ENCODE peak calls at places on chromosomes 6 and 20, in seven cellular contexts. R is right lobe of liver, V is Peyer's patch, Y is AG04450, I is mammary epithelial cell, P is adipocyte, A is neural progenitor cell. Q is an unnamed sample. For H3K9me3, the result is how much of the 10 kb centered on the place peaks cover.

GRCh38 chr6:24933266-24933665 is 2.5 kb downstream of the RIPOR2 start:
- DNase-seq in R (no peak), V (no peak), Y (no peak), I (no peak), P (no peak), A (no peak), Q (no peak)

GRCh38 chr20:36542019-36542488 is 735 bp downstream of the MYL9 start:
- DNase-seq in R (no peak), V (no peak), Y (no peak), I (no peak), P (peak), A (peak), Q (peak)

GRCh38 chr6:110776413-110776812 is 38.9 kb downstream of the CDK19 start:
- DNase-seq in R (no peak), V (no peak), Y (no peak), I (no peak), P (peak), A (no peak), Q (no peak)

GRCh38 chr6:48084201-48084600 is 26.8 kb downstream of the PTCHD4 start:
- DNase-seq in R (no peak), V (no peak), Y (no peak), I (no peak), P (peak), A (no peak), Q (peak)

GRCh38 chr6:1028744-1029143 is 283.2 kb upstream of the FOXQ1 start:
- DNase-seq in R (no peak), V (no peak), Y (no peak), I (no peak), P (no peak), A (no peak), Q (no peak)

GRCh38 chr6:170447561-170447930 is 105.6 kb downstream of the PSMB1 start:
- DNase-seq in R (no peak), V (no peak), Y (no peak), I (no peak), P (no peak), A (no peak), Q (no peak)

GRCh38 chr6:100719883-100720682 is 161.0 kb downstream of the ASCC3 start:
- DNase-seq in R (no peak), V (no peak), Y (no peak), I (peak), P (peak), A (no peak), Q (peak)

GRCh38 chr20:11912013-11912663 is 5.6 kb upstream of the BTBD3 start:
- DNase-seq in R (no peak), V (no peak), Y (no peak), I (no peak), P (no peak), A (peak), Q (no peak)

GRCh38 chr20:53161073-53161472 is 188.9 kb downstream of the TSHZ2 start:
- DNase-seq in R (no peak), V (no peak), Y (no peak), I (no peak), P (no peak), A (no peak), Q (no peak)

GRCh38 chr20:10672579-10673127 is 1.1 kb downstream of the JAG1 start:
- DNase-seq in R (peak), V (peak), Y (no peak), I (peak), P (peak), A (peak), Q (peak)

GRCh38 chr6:84424956-84425355 is 197.5 kb upstream of the CEP162 start:
- DNase-seq in R (no peak), V (no peak), Y (no peak), I (no peak), P (no peak), A (no peak), Q (no peak)

GRCh38 chr6:41655706-41656668 is 17.7 kb downstream of the MDFI start:
- DNase-seq in R (no peak), V (no peak), Y (peak), I (peak), P (peak), A (peak), Q (peak)

GRCh38 chr20:48096212-48096875 is 311.1 kb upstream of the SULF2 start:
- DNase-seq in R (no peak), V (no peak), Y (no peak), I (no peak), P (no peak), A (no peak), Q (no peak)

GRCh38 chr6:152112503-152113261 is 305.2 kb downstream of the ESR1 start:
- DNase-seq in R (peak), V (peak), Y (no peak), I (no peak), P (no peak), A (no peak), Q (no peak)

GRCh38 chr6:90194371-90194841 is 102.2 kb downstream of the BACH2 start:
- DNase-seq in R (no peak), V (no peak), Y (peak), I (peak), P (peak), A (no peak), Q (peak)

GRCh38 chr20:61588356-61589054 is 336.4 kb downstream of the CDH4 start:
- DNase-seq in R (no peak), V (no peak), Y (peak), I (no peak), P (no peak), A (no peak), Q (peak)

GRCh38 chr6:32962427-32962826 is 6.0 kb upstream of the BRD2 start:
- DNase-seq in R (no peak), V (no peak), Y (no peak), I (no peak), P (no peak), A (no peak), Q (peak)

GRCh38 chr6:26159417-26160273 is 72.4 kb downstream of the HFE start:
- DNase-seq in R (no peak), V (no peak), Y (no peak), I (peak), P (peak), A (no peak), Q (no peak)

GRCh38 chr6:119280586-119281163 is 68.9 kb downstream of the MAN1A1 start:
- DNase-seq in R (no peak), V (no peak), Y (no peak), I (no peak), P (peak), A (no peak), Q (no peak)

GRCh38 chr6:158926429-158926828 is 73.6 kb downstream of the RSPH3 start:
- DNase-seq in R (no peak), V (no peak), Y (peak), I (peak), P (peak), A (no peak), Q (peak)

GRCh38 chr6:117920493-117920845 is 13.4 kb downstream of the SLC35F1 start:
- DNase-seq in R (no peak), V (no peak), Y (no peak), I (no peak), P (no peak), A (no peak), Q (no peak)

GRCh38 chr20:21936720-21937380 is 231.4 kb downstream of the PAX1 start:
- DNase-seq in R (no peak), V (no peak), Y (no peak), I (no peak), P (no peak), A (peak), Q (no peak)

GRCh38 chr20:61626412-61626811 is 374.4 kb downstream of the CDH4 start:
- DNase-seq in R (no peak), V (no peak), Y (no peak), I (no peak), P (no peak), A (no peak), Q (no peak)

GRCh38 chr20:21809961-21810523 is 104.6 kb downstream of the PAX1 start:
- DNase-seq in R (no peak), V (no peak), Y (no peak), I (no peak), P (no peak), A (no peak), Q (no peak)

GRCh38 chr6:31179896-31180295 is 9.4 kb upstream of the POU5F1 start:
- DNase-seq in R (no peak), V (no peak), Y (no peak), I (no peak), P (no peak), A (no peak), Q (no peak)

GRCh38 chr6:11606287-11606686 is 68.7 kb downstream of the TMEM170B start:
- DNase-seq in R (no peak), V (no peak), Y (no peak), I (no peak), P (no peak), A (no peak), Q (no peak)

GRCh38 chr6:129683606-129684322 is 26.2 kb downstream of the ARHGAP18 start:
- DNase-seq in R (no peak), V (peak), Y (peak), I (peak), P (peak), A (no peak), Q (peak)

GRCh38 chr6:90406142-90406794 is 109.6 kb upstream of the BACH2 start:
- DNase-seq in R (no peak), V (no peak), Y (peak), I (peak), P (peak), A (no peak), Q (peak)

GRCh38 chr6:168385858-168386735 is 54.9 kb upstream of the SMOC2 start:
- DNase-seq in R (no peak), V (no peak), Y (no peak), I (no peak), P (no peak), A (no peak), Q (no peak)

GRCh38 chr6:5728726-5729434 is 277.8 kb downstream of the NRN1 start:
- DNase-seq in R (no peak), V (no peak), Y (no peak), I (peak), P (no peak), A (no peak), Q (peak)

GRCh38 chr20:62603907-62604785 is 38.2 kb upstream of the SLCO4A1 start:
- DNase-seq in R (no peak), V (no peak), Y (no peak), I (no peak), P (no peak), A (no peak), Q (no peak)

GRCh38 chr6:88538849-88539571 is 372.9 kb upstream of the CNR1 start:
- DNase-seq in R (no peak), V (no peak), Y (no peak), I (no peak), P (no peak), A (peak), Q (no peak)

GRCh38 chr6:166786704-166787293 is 159.7 kb upstream of the RPS6KA2 start:
- DNase-seq in R (no peak), V (no peak), Y (peak), I (peak), P (peak), A (peak), Q (peak)

GRCh38 chr6:150527100-150527499 is 72.6 kb upstream of the PLEKHG1 start:
- DNase-seq in R (no peak), V (no peak), Y (no peak), I (peak), P (no peak), A (no peak), Q (peak)

GRCh38 chr6:144478487-144478886 is 193.4 kb downstream of the UTRN start:
- DNase-seq in R (peak), V (no peak), Y (no peak), I (no peak), P (peak), A (no peak), Q (no peak)

GRCh38 chr6:136685540-136686108 is 106.7 kb downstream of the MAP3K5 start:
- DNase-seq in R (no peak), V (no peak), Y (no peak), I (peak), P (no peak), A (no peak), Q (peak)

GRCh38 chr20:51195419-51195901 is 172.6 kb upstream of the KCNG1 start:
- DNase-seq in R (no peak), V (no peak), Y (no peak), I (peak), P (no peak), A (no peak), Q (peak)

GRCh38 chr6:28769626-28770402 is 154.0 kb downstream of the TRIM27 start:
- DNase-seq in R (no peak), V (no peak), Y (no peak), I (peak), P (peak), A (peak), Q (peak)

GRCh38 chr6:28766426-28766825 is 157.4 kb downstream of the TRIM27 start:
- DNase-seq in R (no peak), V (no peak), Y (no peak), I (no peak), P (no peak), A (no peak), Q (no peak)

GRCh38 chr6:28767133-28767532 is 156.7 kb downstream of the TRIM27 start:
- DNase-seq in R (no peak), V (no peak), Y (no peak), I (no peak), P (no peak), A (no peak), Q (no peak)

GRCh38 chr6:28767691-28768090 is 156.1 kb downstream of the TRIM27 start:
- DNase-seq in R (no peak), V (no peak), Y (no peak), I (no peak), P (no peak), A (no peak), Q (no peak)

DNA sequence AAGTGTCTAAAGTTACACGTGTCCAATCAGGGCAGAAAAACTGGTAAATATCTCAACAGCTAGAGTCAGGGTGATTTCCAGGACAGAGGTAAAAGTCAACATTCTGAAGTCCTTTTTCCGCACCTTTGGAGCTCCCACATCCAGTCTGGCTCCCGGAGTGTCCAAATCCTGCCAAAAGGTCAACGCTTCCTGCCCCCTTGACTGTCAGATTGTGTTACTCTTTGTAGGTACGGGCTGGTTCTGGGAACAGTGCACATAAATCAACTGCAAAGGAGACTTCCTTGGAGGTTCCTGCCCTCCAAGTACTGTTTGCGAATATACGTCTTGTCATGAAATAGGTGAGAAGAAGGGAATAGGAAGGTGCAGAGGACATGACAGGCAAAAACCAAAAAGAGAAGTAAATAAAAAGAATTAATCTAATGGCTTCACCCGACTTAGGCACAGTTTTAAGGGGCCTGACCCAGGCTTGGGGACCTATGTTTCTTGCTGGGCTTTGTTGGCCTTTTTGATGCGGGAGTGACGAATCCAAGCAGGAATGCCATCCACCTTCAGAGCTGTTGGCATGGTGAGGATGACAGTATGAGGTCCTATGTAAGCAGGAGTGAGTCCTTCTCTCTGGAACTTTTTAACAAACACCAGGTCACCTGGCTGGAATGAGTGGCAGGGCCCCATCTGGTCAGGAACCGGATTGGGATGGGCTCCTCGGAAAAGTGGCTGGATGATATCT is 155.4 kb downstream of the TRIM27 start:
- DNase-seq in R (no peak), V (no peak), Y (no peak), I (no peak), P (no peak), A (no peak), Q (no peak)
- H3K9me3 ChIP-seq in R (under half), V (under half), Y (under half), I (under half), P (under half), A (under half), Q (under half)

GRCh38 chr6:27286141-27286540 is 25.9 kb downstream of the POM121L2 start:
- DNase-seq in R (no peak), V (no peak), Y (no peak), I (no peak), P (no peak), A (no peak), Q (no peak)
- H3K9me3 ChIP-seq in R (under half), V (under half), Y (under half), I (under half), P (under half), A (under half), Q (under half)

GRCh38 chr20:63966172-63966943 is 3.4 kb downstream of the ZNF512B start:
- DNase-seq in R (no peak), V (no peak), Y (no peak), I (no peak), P (no peak), A (no peak), Q (no peak)
- H3K9me3 ChIP-seq in R (under half), V (under half), Y (half or more), I (under half), P (under half), A (under half), Q (under half)

GRCh38 chr6:148561629-148562028 is 185.2 kb upstream of the UST start:
- DNase-seq in R (no peak), V (no peak), Y (no peak), I (no peak), P (no peak), A (no peak), Q (no peak)
- H3K9me3 ChIP-seq in R (under half), V (under half), Y (under half), I (under half), P (under half), A (under half), Q (under half)

GRCh38 chr6:135180458-135181332 is at the start of gene MYB:
- DNase-seq in R (peak), V (peak), Y (no peak), I (peak), P (peak), A (peak), Q (peak)
- H3K9me3 ChIP-seq in R (under half), V (under half), Y (under half), I (under half), P (under half), A (under half), Q (under half)

GRCh38 chr6:125693480-125693879 is 56.0 kb upstream of the HEY2 start:
- DNase-seq in R (no peak), V (no peak), Y (no peak), I (no peak), P (no peak), A (no peak), Q (no peak)
- H3K9me3 ChIP-seq in R (under half), V (under half), Y (under half), I (under half), P (under half), A (under half), Q (under half)

DNA sequence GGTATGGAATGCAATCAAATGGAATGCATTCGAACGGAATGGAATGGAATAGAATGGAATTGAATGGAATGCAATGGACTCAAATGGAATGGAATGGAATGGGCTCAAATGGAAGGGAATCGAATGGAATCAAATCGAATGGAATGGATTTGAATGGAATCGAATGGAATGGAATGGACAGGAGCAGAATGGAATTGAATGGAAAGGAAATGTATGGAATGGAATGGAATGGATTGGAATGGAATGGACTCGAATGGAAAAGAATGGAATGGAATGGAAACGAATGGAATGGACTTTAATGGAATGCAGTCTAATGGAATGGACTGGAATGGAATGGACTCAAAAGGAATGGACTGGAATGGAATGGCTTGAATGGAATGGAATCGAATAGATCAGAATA is 18.3 kb upstream of the DEFB115 start:
- DNase-seq in R (no peak), V (no peak), Y (no peak), I (no peak), P (no peak), A (no peak), Q (no peak)
- H3K9me3 ChIP-seq in R (under half), V (under half), Y (half or more), I (half or more), P (under half), A (half or more), Q (under half)

DNA sequence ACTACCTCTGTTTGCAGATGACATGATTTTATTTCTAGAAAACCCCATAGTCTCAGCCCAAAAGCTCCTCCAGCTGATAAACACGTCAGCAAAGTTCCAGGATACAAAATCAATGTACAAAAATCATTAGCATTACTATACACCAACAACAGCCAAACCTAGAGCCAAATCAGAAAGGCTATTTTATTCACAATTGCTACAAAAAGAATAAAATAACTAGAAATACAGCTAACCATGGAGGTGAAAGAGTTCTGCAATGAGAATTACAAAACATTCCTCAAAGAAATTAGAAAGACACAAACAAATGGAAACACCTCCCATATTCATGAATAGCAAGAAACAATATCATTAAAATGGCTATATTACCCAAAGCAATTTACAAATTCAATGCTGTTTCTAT is 65.6 kb upstream of the HTR1E start:
- DNase-seq in R (no peak), V (no peak), Y (no peak), I (no peak), P (peak), A (no peak), Q (no peak)
- H3K9me3 ChIP-seq in R (under half), V (under half), Y (under half), I (under half), P (under half), A (under half), Q (under half)

DNA sequence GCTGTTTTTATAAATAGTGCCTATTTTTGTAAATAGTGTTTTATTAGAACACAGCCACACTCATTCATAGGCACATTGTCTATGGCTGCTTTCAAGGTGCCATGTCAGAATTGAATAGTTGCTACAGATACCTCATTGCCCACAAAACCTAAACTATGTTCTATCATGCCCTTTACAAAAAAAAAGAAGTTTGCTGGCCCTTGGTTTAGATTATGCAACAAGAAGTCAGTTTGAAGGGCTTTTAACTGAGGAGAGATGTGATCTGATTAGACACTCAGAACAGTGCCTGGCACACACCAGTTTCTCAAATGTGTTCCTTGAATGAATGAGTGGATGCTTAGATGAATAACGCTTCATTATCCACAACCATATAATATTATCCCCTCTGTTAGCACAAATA is 366.1 kb downstream of the MAFB start:
- DNase-seq in R (no peak), V (no peak), Y (no peak), I (peak), P (no peak), A (no peak), Q (no peak)
- H3K9me3 ChIP-seq in R (under half), V (under half), Y (under half), I (under half), P (under half), A (under half), Q (under half)

Q was measured in IMR-90.